ENCODE peak calls at places on chromosome 15, in seven cellular contexts. E is posterior cingulate gyrus; V is pancreas; U is GM10248; N is ELR; L is stimulated activated CD4-positive, alpha-beta T cell treated with anti-CD3 and anti-CD28 coated beads, Interleukin-12 subunit alpha, Interleukin-12 subunit beta, amount 100 ng/mL, for 4 hours; A is AG10803. F is an unnamed sample.

GRCh38 chr15:23690450-23690852 is 3.3 kb upstream of the NDN start:
- DNase-seq in E (peak; percentile 61), V (peak; percentile 67), U (no peak), N (no peak), L (no peak), A (peak; percentile 66), F (no peak)

GRCh38 chr15:48544816-48545215 is 100.7 kb downstream of the FBN1 start:
- DNase-seq in E (no peak), V (no peak), U (no peak), N (no peak), L (no peak), A (peak; percentile 49), F (no peak)

GRCh38 chr15:88894348-88894818 is 961 bp downstream of the HAPLN3 start:
- DNase-seq in E (peak; percentile 45), V (peak; percentile 59), U (peak; percentile 74), N (peak; percentile 41), L (peak; percentile 86), A (no peak), F (peak; percentile 51)

GRCh38 chr15:95663156-95663831 is 667.2 kb upstream of the NR2F2 start:
- DNase-seq in E (no peak), V (no peak), U (no peak), N (no peak), L (no peak), A (peak; percentile 51), F (no peak)

GRCh38 chr15:57727031-57727430 is 20.5 kb downstream of the POLR2M start:
- DNase-seq in E (no peak), V (no peak), U (no peak), N (peak; percentile 15), L (no peak), A (peak; percentile 13), F (no peak)

GRCh38 chr15:92882697-92883642 is 17.2 kb upstream of the CHD2 start:
- DNase-seq in E (no peak), V (peak; percentile 53), U (peak; percentile 24), N (no peak), L (peak; percentile 42), A (no peak), F (no peak)

GRCh38 chr15:81105521-81105920 is 28.5 kb upstream of the CFAP161 start:
- DNase-seq in E (no peak), V (no peak), U (no peak), N (peak; percentile 9), L (no peak), A (peak; percentile 53), F (no peak)

GRCh38 chr15:51281368-51281967 is 56.9 kb downstream of the CYP19A1 start:
- DNase-seq in E (peak; percentile 82), V (peak; percentile 60), U (peak; percentile 69), N (peak; percentile 60), L (no peak), A (peak; percentile 44), F (peak; percentile 49)

GRCh38 chr15:75750261-75751050 is 37.8 kb upstream of the CSPG4 start:
- DNase-seq in E (no peak), V (no peak), U (no peak), N (no peak), L (no peak), A (no peak), F (no peak)

GRCh38 chr15:39785139-39785538 is 2.5 kb upstream of the FSIP1 start:
- DNase-seq in E (no peak), V (no peak), U (no peak), N (no peak), L (no peak), A (no peak), F (no peak)

GRCh38 chr15:76932090-76932966 is 779 bp downstream of the RCN2 start:
- DNase-seq in E (no peak), V (no peak), U (no peak), N (peak; percentile 27), L (peak; percentile 2), A (no peak), F (no peak)

GRCh38 chr15:92014461-92015030 is 161.0 kb downstream of the SLCO3A1 start:
- DNase-seq in E (no peak), V (no peak), U (no peak), N (no peak), L (no peak), A (no peak), F (no peak)

GRCh38 chr15:45630958-45631691 is 3.7 kb upstream of the SQOR start:
- DNase-seq in E (no peak), V (no peak), U (no peak), N (peak; percentile 92), L (no peak), A (peak; percentile 96), F (no peak)

GRCh38 chr15:74032606-74033561 is 38.4 kb downstream of the PML start:
- DNase-seq in E (no peak), V (no peak), U (no peak), N (no peak), L (no peak), A (no peak), F (no peak)

GRCh38 chr15:41417812-41418211 is 917 bp downstream of the RTF1 start:
- DNase-seq in E (no peak), V (no peak), U (no peak), N (peak; percentile 39), L (no peak), A (peak; percentile 22), F (no peak)

GRCh38 chr15:101597360-101597928 is 54.7 kb downstream of the TM2D3 start:
- DNase-seq in E (no peak), V (no peak), U (no peak), N (no peak), L (no peak), A (no peak), F (no peak)

GRCh38 chr15:73601449-73602425 is 31.5 kb downstream of the NPTN start:
- DNase-seq in E (peak; percentile 56), V (peak; percentile 57), U (no peak), N (peak; percentile 56), L (no peak), A (peak; percentile 63), F (no peak)

GRCh38 chr15:90154861-90155626 is 46.1 kb upstream of the SEMA4B start:
- DNase-seq in E (no peak), V (peak; percentile 77), U (no peak), N (peak; percentile 67), L (no peak), A (peak; percentile 83), F (no peak)

GRCh38 chr15:57364282-57365007 is 11.9 kb upstream of the CGNL1 start:
- DNase-seq in E (no peak), V (no peak), U (no peak), N (peak; percentile 10), L (no peak), A (no peak), F (no peak)

GRCh38 chr15:36885709-36886108 is 214.6 kb downstream of the MEIS2 start:
- DNase-seq in E (no peak), V (no peak), U (no peak), N (no peak), L (no peak), A (no peak), F (no peak)

GRCh38 chr15:31561156-31561555 is 234.5 kb downstream of the KLF13 start:
- DNase-seq in E (no peak), V (no peak), U (no peak), N (no peak), L (no peak), A (no peak), F (no peak)

GRCh38 chr15:58604455-58604923 is 145.0 kb downstream of the ADAM10 start:
- DNase-seq in E (no peak), V (no peak), U (no peak), N (no peak), L (no peak), A (no peak), F (no peak)

GRCh38 chr15:39266882-39267281 is 314.0 kb upstream of the THBS1 start:
- DNase-seq in E (no peak), V (no peak), U (no peak), N (peak; percentile 55), L (no peak), A (no peak), F (no peak)

GRCh38 chr15:70093481-70094309 is 4.0 kb downstream of the TLE3 start:
- DNase-seq in E (no peak), V (peak; percentile 68), U (no peak), N (no peak), L (no peak), A (peak; percentile 29), F (no peak)

GRCh38 chr15:58392611-58393161 is 39.1 kb upstream of the LIPC start:
- DNase-seq in E (no peak), V (no peak), U (no peak), N (no peak), L (no peak), A (no peak), F (no peak)

GRCh38 chr15:79433610-79434009 is 1.5 kb downstream of the MINAR1 start:
- DNase-seq in E (no peak), V (no peak), U (no peak), N (no peak), L (no peak), A (no peak), F (no peak)

GRCh38 chr15:68646156-68646555 is 67.4 kb downstream of the CORO2B start:
- DNase-seq in E (no peak), V (no peak), U (no peak), N (no peak), L (no peak), A (no peak), F (no peak)

GRCh38 chr15:101193063-101193712 is 58.7 kb downstream of the CHSY1 start:
- DNase-seq in E (no peak), V (no peak), U (no peak), N (peak; percentile 76), L (no peak), A (peak; percentile 77), F (no peak)

GRCh38 chr15:51198701-51199253 is 104.1 kb upstream of the TNFAIP8L3 start:
- DNase-seq in E (no peak), V (no peak), U (no peak), N (no peak), L (no peak), A (peak; percentile 33), F (no peak)

GRCh38 chr15:28969511-28970085 is 83.8 kb downstream of the APBA2 start:
- DNase-seq in E (peak; percentile 77), V (no peak), U (no peak), N (peak; percentile 46), L (no peak), A (no peak), F (no peak)

GRCh38 chr15:33279613-33280205 is 31.1 kb upstream of the RYR3 start:
- DNase-seq in E (no peak), V (no peak), U (no peak), N (peak; percentile 93), L (no peak), A (peak; percentile 9), F (no peak)

GRCh38 chr15:67820147-67820991 is 4.9 kb upstream of the SKOR1 start:
- DNase-seq in E (no peak), V (no peak), U (no peak), N (no peak), L (no peak), A (no peak), F (no peak)

F was measured in 8988T.